ENCODE peak calls at places on chromosomes 1 and 21, in six cellular contexts. One of them, this sample, is unnamed.

GRCh38 chr1:9400425-9401079 is 107.9 kb downstream of the SPSB1 start:
- DNase-seq in naive B cell: no peak
- DNase-seq in C1 segment of cervical spinal cord: no peak
- DNase-seq in T-helper 17 cell: no peak
- DNase-seq in CD8-positive, alpha-beta T cell: peak; percentile 65
- DNase-seq in nephron progenitor cell: no peak
- DNase-seq in this sample: no peak

GRCh38 chr1:180211860-180212229 is 18.2 kb upstream of the LHX4 start:
- DNase-seq in naive B cell: no peak
- DNase-seq in C1 segment of cervical spinal cord: no peak
- DNase-seq in T-helper 17 cell: no peak
- DNase-seq in CD8-positive, alpha-beta T cell: no peak
- DNase-seq in nephron progenitor cell: no peak
- DNase-seq in this sample: no peak

GRCh38 chr1:202090994-202091393 is 31.7 kb upstream of the GPR37L1 start:
- DNase-seq in naive B cell: no peak
- DNase-seq in C1 segment of cervical spinal cord: no peak
- DNase-seq in T-helper 17 cell: no peak
- DNase-seq in CD8-positive, alpha-beta T cell: no peak
- DNase-seq in nephron progenitor cell: no peak
- DNase-seq in this sample: no peak

GRCh38 chr21:44706026-44706705 is 5.2 kb downstream of the TSPEAR start:
- DNase-seq in naive B cell: no peak
- DNase-seq in C1 segment of cervical spinal cord: no peak
- DNase-seq in T-helper 17 cell: no peak
- DNase-seq in CD8-positive, alpha-beta T cell: no peak
- DNase-seq in nephron progenitor cell: no peak
- DNase-seq in this sample: no peak

GRCh38 chr1:167488786-167489185 is 29.5 kb downstream of the CD247 start:
- DNase-seq in naive B cell: no peak
- DNase-seq in C1 segment of cervical spinal cord: no peak
- DNase-seq in T-helper 17 cell: no peak
- DNase-seq in CD8-positive, alpha-beta T cell: no peak
- DNase-seq in nephron progenitor cell: peak; percentile 51
- DNase-seq in this sample: no peak

GRCh38 chr1:43285269-43285986 is at the start of gene C1orf210:
- DNase-seq in naive B cell: no peak
- DNase-seq in C1 segment of cervical spinal cord: no peak
- DNase-seq in T-helper 17 cell: no peak
- DNase-seq in CD8-positive, alpha-beta T cell: no peak
- DNase-seq in nephron progenitor cell: peak; percentile 30
- DNase-seq in this sample: no peak

GRCh38 chr1:116242741-116243140 is 130.3 kb upstream of the ATP1A1 start:
- DNase-seq in naive B cell: no peak
- DNase-seq in C1 segment of cervical spinal cord: no peak
- DNase-seq in T-helper 17 cell: no peak
- DNase-seq in CD8-positive, alpha-beta T cell: no peak
- DNase-seq in nephron progenitor cell: no peak
- DNase-seq in this sample: no peak

GRCh38 chr21:28762357-28762735 is 230.3 kb downstream of the LTN1 start:
- DNase-seq in naive B cell: no peak
- DNase-seq in C1 segment of cervical spinal cord: no peak
- DNase-seq in T-helper 17 cell: no peak
- DNase-seq in CD8-positive, alpha-beta T cell: no peak
- DNase-seq in nephron progenitor cell: no peak
- DNase-seq in this sample: no peak

This sample was measured in activated CD4-positive, CD25-positive, alpha-beta regulatory T cell.